ENCODE peak calls at places on chromosome 13, in eight cellular contexts. F is GM23248, C is PC-3, H is HCT116, O is MM.1S, B is neural progenitor cell, V is SK-N-SH, E is GM23338. J is an unnamed sample.

GRCh38 chr13:71828564-71828963 is 38.4 kb downstream of the DACH1 start:
- DNase-seq in F (no peak), C (no peak), H (no peak), O (no peak), B (no peak), V (no peak), E (no peak), J (no peak)

GRCh38 chr13:79767126-79767525 is 286.2 kb downstream of the NDFIP2 start:
- DNase-seq in F (no peak), C (peak; percentile 19), H (no peak), O (no peak), B (no peak), V (no peak), E (no peak), J (no peak)

GRCh38 chr13:24664726-24665409 is 15.3 kb upstream of the ATP12A start:
- DNase-seq in F (peak; percentile 85), C (peak; percentile 81), H (no peak), O (no peak), B (no peak), V (no peak), E (no peak), J (no peak)

GRCh38 chr13:45846681-45847080 is 4.9 kb downstream of the SIAH3 start:
- DNase-seq in F (no peak), C (no peak), H (no peak), O (no peak), B (no peak), V (no peak), E (no peak), J (no peak)

GRCh38 chr13:40440990-40441820 is 225.2 kb downstream of the FOXO1 start:
- DNase-seq in F (peak; percentile 34), C (no peak), H (no peak), O (no peak), B (no peak), V (peak; percentile 60), E (no peak), J (no peak)

GRCh38 chr13:23619073-23619855 is 49.1 kb downstream of the TNFRSF19 start:
- DNase-seq in F (peak; percentile 24), C (no peak), H (no peak), O (no peak), B (no peak), V (no peak), E (no peak), J (no peak)

GRCh38 chr13:32316476-32316875 is 1.2 kb downstream of the BRCA2 start:
- DNase-seq in F (peak; percentile 49), C (no peak), H (no peak), O (no peak), B (no peak), V (no peak), E (no peak), J (no peak)

GRCh38 chr13:109871018-109871370 is 84.6 kb upstream of the IRS2 start:
- DNase-seq in F (peak; percentile 28), C (peak; percentile 59), H (no peak), O (no peak), B (no peak), V (no peak), E (no peak), J (no peak)

GRCh38 chr13:73429691-73430090 is 370.9 kb downstream of the KLF5 start:
- DNase-seq in F (peak; percentile 42), C (peak; percentile 84), H (peak; percentile 52), O (no peak), B (no peak), V (no peak), E (no peak), J (no peak)

GRCh38 chr13:95503662-95504061 is 48.9 kb upstream of the CLDN10 start:
- DNase-seq in F (no peak), C (no peak), H (no peak), O (no peak), B (no peak), V (no peak), E (no peak), J (no peak)

DNA sequence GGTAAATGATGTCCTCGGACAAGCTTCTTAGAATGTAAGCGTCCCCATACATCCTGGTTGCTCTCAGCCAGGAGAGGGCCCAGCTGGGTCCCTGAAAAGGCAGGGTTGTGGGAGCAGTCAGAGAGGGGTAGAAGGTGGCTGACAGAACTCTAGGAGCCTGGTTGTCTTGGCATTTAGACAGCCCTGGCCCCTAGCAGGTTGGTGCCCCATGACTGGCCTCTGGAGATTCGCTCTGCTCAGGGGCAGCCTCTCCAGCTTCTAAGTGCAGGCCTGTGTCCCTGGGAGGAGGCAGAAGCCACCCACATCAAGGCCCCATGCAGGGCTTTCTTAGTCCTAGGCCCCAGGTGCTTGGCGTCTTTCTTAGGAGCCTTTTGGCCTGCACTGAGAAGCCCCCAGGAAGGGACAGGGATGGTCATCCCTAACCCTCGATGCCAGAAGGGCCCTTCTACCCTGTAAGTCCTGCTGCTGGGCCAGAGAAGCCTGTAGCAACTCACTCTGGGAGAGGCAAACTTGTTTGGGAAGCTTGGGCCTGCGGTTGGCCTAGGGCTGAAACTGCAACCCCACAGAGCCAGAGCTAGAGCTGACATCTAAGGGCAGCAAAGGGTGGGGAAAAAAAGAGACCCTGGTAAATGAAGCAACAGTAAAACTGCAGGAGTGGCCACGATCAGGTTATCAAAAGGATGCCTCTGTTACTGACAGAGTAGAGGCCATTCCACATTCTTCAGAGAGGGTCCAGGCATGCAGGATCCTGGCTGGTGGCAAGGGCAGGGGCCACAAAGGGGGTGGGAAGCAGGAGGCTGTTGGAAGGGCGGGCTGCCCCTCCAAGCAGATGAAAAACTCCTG is 2.9 kb upstream of the CDX2 start:
- DNase-seq in F (no peak), C (no peak), H (no peak), O (no peak), B (no peak), V (no peak), E (no peak), J (no peak)
- H3K27me3 ChIP-seq in F (peaks cover 95% of the 10 kb centered on the region), C (peaks cover 33% of the 10 kb centered on the region), H (no peaks in the 10 kb centered on the region), O (peaks cover 18% of the 10 kb centered on the region), B (peaks cover 100% of the 10 kb centered on the region), V (peaks cover 99% of the 10 kb centered on the region), E (peaks cover 100% of the 10 kb centered on the region), J (peaks cover 97% of the 10 kb centered on the region)

GRCh38 chr13:26600345-26600761 is 42.9 kb downstream of the WASF3 start:
- DNase-seq in F (peak; percentile 77), C (no peak), H (no peak), O (no peak), B (no peak), V (no peak), E (no peak), J (no peak)

GRCh38 chr13:26601669-26602068 is 44.2 kb downstream of the WASF3 start:
- DNase-seq in F (peak; percentile 69), C (peak; percentile 52), H (no peak), O (peak; percentile 59), B (no peak), V (peak; percentile 53), E (no peak), J (no peak)

GRCh38 chr13:26596458-26596857 is 39.0 kb downstream of the WASF3 start:
- DNase-seq in F (no peak), C (no peak), H (no peak), O (no peak), B (no peak), V (no peak), E (no peak), J (no peak)

GRCh38 chr13:26599885-26600284 is 42.4 kb downstream of the WASF3 start:
- DNase-seq in F (no peak), C (no peak), H (no peak), O (no peak), B (no peak), V (no peak), E (no peak), J (no peak)

DNA sequence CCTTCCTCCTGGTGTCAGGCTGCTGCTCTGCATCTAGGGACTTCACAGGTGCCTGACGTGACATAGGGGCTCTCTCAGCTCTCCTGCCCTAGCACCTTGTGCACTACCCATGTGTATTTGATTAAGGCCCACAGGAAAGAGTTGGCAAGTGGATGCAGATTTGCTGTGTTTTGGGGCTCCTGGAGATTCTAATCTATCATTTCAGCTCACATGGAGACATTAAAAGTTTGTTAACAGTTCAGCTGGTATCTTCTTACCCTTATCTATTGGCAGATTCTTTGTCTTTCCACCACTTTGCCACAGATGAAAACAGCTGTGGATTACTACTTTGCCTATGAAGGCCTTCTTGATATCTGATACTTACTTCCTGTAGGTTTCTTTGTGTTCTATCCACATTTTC is 41.9 kb downstream of the WASF3 start:
- DNase-seq in F (no peak), C (no peak), H (no peak), O (no peak), B (no peak), V (peak; percentile 30), E (no peak), J (no peak)
- TF ChIP-seq EZH2phosphoT487 in F (no peak), C (no peak), H (no peak), O (no peak), B (no peak), V (no peak), E (no peak), J (no peak)

GRCh38 chr13:25980255-25980654 is 71.6 kb downstream of the SHISA2 start:
- DNase-seq in F (peak; percentile 28), C (peak; percentile 47), H (peak; percentile 18), O (no peak), B (peak; percentile 79), V (peak; percentile 40), E (peak; percentile 92), J (no peak)

GRCh38 chr13:25977216-25977615 is 74.6 kb downstream of the SHISA2 start:
- DNase-seq in F (no peak), C (no peak), H (no peak), O (no peak), B (peak; percentile 82), V (no peak), E (peak; percentile 93), J (no peak)

GRCh38 chr13:25981060-25981459 is 70.8 kb downstream of the SHISA2 start:
- DNase-seq in F (no peak), C (no peak), H (no peak), O (no peak), B (no peak), V (no peak), E (no peak), J (no peak)

GRCh38 chr13:25977671-25978070 is 74.1 kb downstream of the SHISA2 start:
- DNase-seq in F (no peak), C (no peak), H (no peak), O (no peak), B (no peak), V (no peak), E (peak; percentile 27), J (no peak)

GRCh38 chr13:25978961-25979360 is 72.9 kb downstream of the SHISA2 start:
- DNase-seq in F (no peak), C (no peak), H (no peak), O (no peak), B (no peak), V (no peak), E (no peak), J (no peak)
- H3K27me3 ChIP-seq in F (peaks cover 7% of the 10 kb centered on the region), C (no peaks in the 10 kb centered on the region), H (peaks cover 25% of the 10 kb centered on the region), O (no peaks in the 10 kb centered on the region), B (no peaks in the 10 kb centered on the region), V (no peaks in the 10 kb centered on the region), E (no peaks in the 10 kb centered on the region), J (peaks cover 10% of the 10 kb centered on the region)

DNA sequence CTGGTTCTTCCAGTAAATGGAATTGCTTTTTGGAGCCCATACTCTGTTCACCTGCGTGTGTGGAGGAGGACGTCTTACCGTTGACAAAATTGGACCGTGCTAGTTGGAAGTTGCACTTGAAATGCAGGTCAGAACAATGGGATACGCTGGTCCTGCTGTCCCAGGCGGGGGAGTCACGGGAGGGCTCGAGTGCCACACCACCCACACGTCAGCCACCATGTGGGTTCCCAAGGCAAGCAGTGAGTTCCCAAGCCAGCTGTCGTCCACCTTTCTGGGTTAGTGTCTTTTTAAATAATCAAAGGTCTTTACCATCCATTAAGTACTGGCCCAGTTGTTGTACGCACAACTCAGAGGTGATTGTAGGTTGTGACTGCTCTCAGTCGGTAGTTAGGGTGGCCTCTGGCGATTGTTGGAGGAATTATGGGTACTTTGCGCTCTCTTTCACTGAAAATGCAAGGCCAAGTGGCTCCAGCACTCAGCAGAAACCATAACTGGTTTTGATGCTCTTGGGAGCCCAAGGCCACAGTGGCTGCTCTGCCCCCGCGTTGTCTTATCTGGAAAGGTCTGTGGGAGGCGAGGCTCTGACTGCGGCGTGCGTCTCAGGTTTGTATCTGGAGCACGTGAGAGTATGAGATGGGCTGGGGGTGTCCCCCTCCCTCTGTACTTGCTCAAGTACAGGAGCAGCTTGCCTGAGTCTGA is 14.2 kb downstream of the ATP11A start:
- DNase-seq in F (no peak), C (no peak), H (no peak), O (no peak), B (no peak), V (no peak), E (no peak), J (no peak)
- TF ChIP-seq EZH2phosphoT487 in F (no peak), C (no peak), H (no peak), O (no peak), B (no peak), V (no peak), E (no peak), J (no peak)